ENCODE peak calls at places on chromosomes 16 and 17, in seven cellular contexts. J, E, L, Q, M, P and R are unnamed samples.

GRCh38 chr16:84391151-84391873 is 23.0 kb downstream of the ATP2C2 start:
- DNase-seq in L (peak), J (no peak), P (no peak), E (peak), M (no peak), Q (no peak), R (peak)

GRCh38 chr16:14283786-14284185 is 212.7 kb downstream of the MRTFB start:
- DNase-seq in P (no peak), M (no peak), Q (no peak), E (no peak), J (no peak), L (no peak), R (no peak)

GRCh38 chr16:87431926-87432325 is 39.8 kb downstream of the MAP1LC3B start:
- DNase-seq in J (no peak), L (peak), P (peak), E (no peak), Q (no peak), M (peak), R (peak)

GRCh38 chr17:47957591-47958490 is at the start of gene PRR15L:
- DNase-seq in P (no peak), M (no peak), Q (no peak), J (peak), E (no peak), L (no peak), R (no peak)

GRCh38 chr17:41551370-41551769 is 20.5 kb downstream of the KRT9 start:
- DNase-seq in Q (no peak), L (peak), M (no peak), J (no peak), P (no peak), E (no peak), R (no peak)

GRCh38 chr16:19400709-19401108 is 17.0 kb upstream of the TMC5 start:
- DNase-seq in M (no peak), Q (no peak), L (no peak), E (no peak), J (no peak), P (no peak), R (no peak)

GRCh38 chr16:27853101-27853500 is 210.4 kb downstream of the GSG1L start:
- DNase-seq in J (no peak), P (no peak), L (no peak), M (no peak), Q (no peak), E (no peak), R (no peak)

GRCh38 chr17:46002311-46002972 is 3.4 kb downstream of the STH start:
- DNase-seq in E (peak), P (no peak), L (peak), M (peak), J (peak), Q (peak), R (peak)

GRCh38 chr17:53472586-53472985 is 350.1 kb upstream of the KIF2B start:
- DNase-seq in E (no peak), L (peak), J (no peak), M (no peak), Q (no peak), P (no peak), R (no peak)

GRCh38 chr17:6753565-6753964 is 2.3 kb upstream of the XAF1 start:
- DNase-seq in J (no peak), L (peak), Q (no peak), P (no peak), E (no peak), M (no peak), R (no peak)

GRCh38 chr16:79768594-79768993 is 168.1 kb upstream of the MAF start:
- DNase-seq in P (no peak), M (no peak), Q (no peak), L (no peak), J (no peak), E (peak), R (no peak)

GRCh38 chr17:53150101-53150698 is 672.5 kb upstream of the KIF2B start:
- DNase-seq in E (no peak), Q (no peak), L (no peak), J (peak), P (no peak), M (no peak), R (no peak)

GRCh38 chr17:41540921-41541625 is 13.0 kb upstream of the KRT19 start:
- DNase-seq in L (no peak), J (no peak), Q (no peak), P (no peak), M (no peak), E (no peak), R (peak)

GRCh38 chr16:85391175-85391707 is 221.9 kb upstream of the GSE1 start:
- DNase-seq in P (no peak), Q (no peak), E (no peak), M (no peak), L (no peak), J (no peak), R (no peak)